ENCODE peak calls at places on chromosome 11, in eight cellular contexts. K, W, I, U, T, F, Z and E are unnamed samples.

GRCh38 chr11:96054870-96055705 is 131.2 kb upstream of the MTMR2 start:
- DNase-seq in K (no peak), W (peak; percentile 26), I (no peak), U (no peak), T (peak; percentile 71), F (peak; percentile 53), Z (no peak), E (peak; percentile 76)

GRCh38 chr11:12731841-12732336 is 57.7 kb downstream of the TEAD1 start:
- DNase-seq in K (no peak), W (no peak), I (no peak), U (no peak), T (no peak), F (peak; percentile 27), Z (no peak), E (no peak)

GRCh38 chr11:13318498-13319295 is 41.1 kb downstream of the BMAL1 start:
- DNase-seq in K (no peak), W (no peak), I (no peak), U (no peak), T (no peak), F (no peak), Z (no peak), E (no peak)

GRCh38 chr11:91922846-91923245 is 301.8 kb upstream of the FAT3 start:
- DNase-seq in K (no peak), W (no peak), I (no peak), U (no peak), T (no peak), F (no peak), Z (no peak), E (no peak)

GRCh38 chr11:110972640-110973039 is 260.4 kb upstream of the ARHGAP20 start:
- DNase-seq in K (peak; percentile 78), W (peak; percentile 33), I (no peak), U (no peak), T (no peak), F (no peak), Z (no peak), E (no peak)

GRCh38 chr11:61149624-61150615 is 11.3 kb downstream of the VPS37C start:
- DNase-seq in K (no peak), W (no peak), I (no peak), U (no peak), T (peak; percentile 63), F (no peak), Z (no peak), E (no peak)

GRCh38 chr11:46012185-46012584 is 89.7 kb downstream of the LARGE2 start:
- DNase-seq in K (no peak), W (no peak), I (no peak), U (no peak), T (no peak), F (no peak), Z (no peak), E (no peak)

GRCh38 chr11:123532131-123532530 is 102.1 kb downstream of the GRAMD1B start:
- DNase-seq in K (no peak), W (no peak), I (no peak), U (no peak), T (no peak), F (no peak), Z (no peak), E (no peak)

GRCh38 chr11:68036717-68037239 is 2.0 kb upstream of the TCIRG1 start:
- DNase-seq in K (no peak), W (no peak), I (no peak), U (no peak), T (no peak), F (no peak), Z (no peak), E (no peak)

GRCh38 chr11:73360743-73361369 is 15.3 kb upstream of the RELT start:
- DNase-seq in K (no peak), W (no peak), I (no peak), U (no peak), T (no peak), F (no peak), Z (no peak), E (no peak)

GRCh38 chr11:69312418-69313399 is 18.8 kb downstream of the MYEOV start:
- DNase-seq in K (no peak), W (no peak), I (no peak), U (no peak), T (peak; percentile 61), F (no peak), Z (no peak), E (no peak)

GRCh38 chr11:121958978-121959340 is 157.1 kb downstream of the BLID start:
- DNase-seq in K (no peak), W (no peak), I (no peak), U (no peak), T (no peak), F (no peak), Z (no peak), E (no peak)

GRCh38 chr11:30917859-30918478 is 331.8 kb upstream of the MPPED2 start:
- DNase-seq in K (no peak), W (peak; percentile 47), I (peak; percentile 73), U (peak; percentile 41), T (peak; percentile 60), F (peak; percentile 49), Z (no peak), E (no peak)

GRCh38 chr11:47071871-47072270 is 104.8 kb downstream of the ARFGAP2 start:
- DNase-seq in K (no peak), W (peak; percentile 32), I (no peak), U (no peak), T (no peak), F (no peak), Z (no peak), E (no peak)

GRCh38 chr11:72443016-72443415 is 8.7 kb upstream of the CLPB start:
- DNase-seq in K (no peak), W (no peak), I (no peak), U (no peak), T (no peak), F (no peak), Z (no peak), E (no peak)

GRCh38 chr11:69801513-69802335 is 17.5 kb downstream of the FGF3 start:
- DNase-seq in K (no peak), W (peak; percentile 32), I (no peak), U (no peak), T (peak; percentile 35), F (no peak), Z (no peak), E (no peak)

GRCh38 chr11:19194620-19195308 is 7.0 kb downstream of the CSRP3 start:
- DNase-seq in K (no peak), W (no peak), I (no peak), U (no peak), T (no peak), F (no peak), Z (no peak), E (no peak)

GRCh38 chr11:128468106-128468505 is 119.3 kb downstream of the ETS1 start:
- DNase-seq in K (no peak), W (no peak), I (no peak), U (no peak), T (no peak), F (no peak), Z (no peak), E (no peak)

GRCh38 chr11:114121744-114122504 is 62.4 kb downstream of the ZBTB16 start:
- DNase-seq in K (no peak), W (no peak), I (no peak), U (no peak), T (no peak), F (no peak), Z (no peak), E (no peak)